ENCODE peak calls at places on chromosomes 5 and 9, in seven cellular contexts. One of them, this sample, is unnamed.

GRCh38 chr5:137572042-137572695 is 73.0 kb upstream of the SPOCK1 start:
- DNase-seq in PC-3: peak; percentile 51
- DNase-seq in MM.1S: no peak
- DNase-seq in PC-9: no peak
- DNase-seq in GM23248: peak; percentile 46
- DNase-seq in GM23338: no peak
- DNase-seq in SK-N-SH: no peak
- DNase-seq in this sample: no peak

GRCh38 chr5:138743506-138743905 is 9.7 kb upstream of the CTNNA1 start:
- DNase-seq in PC-3: no peak
- DNase-seq in MM.1S: no peak
- DNase-seq in PC-9: no peak
- DNase-seq in GM23248: no peak
- DNase-seq in GM23338: no peak
- DNase-seq in SK-N-SH: no peak
- DNase-seq in this sample: peak; percentile 67

GRCh38 chr9:136645903-136646754 is 16.6 kb upstream of the EGFL7 start:
- DNase-seq in PC-3: no peak
- DNase-seq in MM.1S: no peak
- DNase-seq in PC-9: no peak
- DNase-seq in GM23248: no peak
- DNase-seq in GM23338: peak; percentile 48
- DNase-seq in SK-N-SH: peak; percentile 92
- DNase-seq in this sample: peak; percentile 74

GRCh38 chr9:118209343-118209742 is 505.1 kb downstream of the TLR4 start:
- DNase-seq in PC-3: no peak
- DNase-seq in MM.1S: no peak
- DNase-seq in PC-9: no peak
- DNase-seq in GM23248: no peak
- DNase-seq in GM23338: no peak
- DNase-seq in SK-N-SH: no peak
- DNase-seq in this sample: no peak

GRCh38 chr9:136582977-136583735 is 37.3 kb upstream of the NOTCH1 start:
- DNase-seq in PC-3: no peak
- DNase-seq in MM.1S: no peak
- DNase-seq in PC-9: no peak
- DNase-seq in GM23248: no peak
- DNase-seq in GM23338: no peak
- DNase-seq in SK-N-SH: no peak
- DNase-seq in this sample: no peak

GRCh38 chr5:179243333-179243732 is 101.9 kb downstream of the ADAMTS2 start:
- DNase-seq in PC-3: no peak
- DNase-seq in MM.1S: no peak
- DNase-seq in PC-9: no peak
- DNase-seq in GM23248: peak; percentile 86
- DNase-seq in GM23338: no peak
- DNase-seq in SK-N-SH: peak; percentile 27
- DNase-seq in this sample: no peak

GRCh38 chr5:93274291-93274690 is 306.7 kb downstream of the NR2F1-AS1 start:
- DNase-seq in PC-3: peak; percentile 27
- DNase-seq in MM.1S: no peak
- DNase-seq in PC-9: no peak
- DNase-seq in GM23248: peak; percentile 38
- DNase-seq in GM23338: peak; percentile 17
- DNase-seq in SK-N-SH: no peak
- DNase-seq in this sample: peak; percentile 11

GRCh38 chr5:127003798-127004495 is 26.4 kb downstream of the MARCHF3 start:
- DNase-seq in PC-3: no peak
- DNase-seq in MM.1S: no peak
- DNase-seq in PC-9: no peak
- DNase-seq in GM23248: no peak
- DNase-seq in GM23338: no peak
- DNase-seq in SK-N-SH: no peak
- DNase-seq in this sample: no peak

GRCh38 chr5:2739360-2740050 is 12.0 kb downstream of the IRX2 start:
- DNase-seq in PC-3: no peak
- DNase-seq in MM.1S: no peak
- DNase-seq in PC-9: no peak
- DNase-seq in GM23248: peak; percentile 85
- DNase-seq in GM23338: peak; percentile 52
- DNase-seq in SK-N-SH: no peak
- DNase-seq in this sample: peak; percentile 75

GRCh38 chr9:93415176-93415690 is 36.3 kb upstream of the FAM120A start:
- DNase-seq in PC-3: no peak
- DNase-seq in MM.1S: no peak
- DNase-seq in PC-9: no peak
- DNase-seq in GM23248: no peak
- DNase-seq in GM23338: no peak
- DNase-seq in SK-N-SH: no peak
- DNase-seq in this sample: no peak

GRCh38 chr5:41921874-41922273 is 3.2 kb upstream of the FBXO4 start:
- DNase-seq in PC-3: peak; percentile 90
- DNase-seq in MM.1S: no peak
- DNase-seq in PC-9: peak; percentile 62
- DNase-seq in GM23248: peak; percentile 76
- DNase-seq in GM23338: no peak
- DNase-seq in SK-N-SH: no peak
- DNase-seq in this sample: no peak

GRCh38 chr5:136089804-136090203 is 42.8 kb upstream of the SMAD5 start:
- DNase-seq in PC-3: no peak
- DNase-seq in MM.1S: no peak
- DNase-seq in PC-9: no peak
- DNase-seq in GM23248: no peak
- DNase-seq in GM23338: no peak
- DNase-seq in SK-N-SH: no peak
- DNase-seq in this sample: no peak

GRCh38 chr9:10371824-10372223 is 241.0 kb downstream of the PTPRD start:
- DNase-seq in PC-3: no peak
- DNase-seq in MM.1S: no peak
- DNase-seq in PC-9: no peak
- DNase-seq in GM23248: no peak
- DNase-seq in GM23338: peak; percentile 39
- DNase-seq in SK-N-SH: no peak
- DNase-seq in this sample: peak; percentile 31

GRCh38 chr5:66680227-66680626 is 84.0 kb downstream of the MAST4 start:
- DNase-seq in PC-3: no peak
- DNase-seq in MM.1S: no peak
- DNase-seq in PC-9: no peak
- DNase-seq in GM23248: no peak
- DNase-seq in GM23338: peak; percentile 32
- DNase-seq in SK-N-SH: no peak
- DNase-seq in this sample: peak; percentile 82

GRCh38 chr5:145350501-145350900 is 484.6 kb downstream of the PRELID2 start:
- DNase-seq in PC-3: peak; percentile 79
- DNase-seq in MM.1S: no peak
- DNase-seq in PC-9: no peak
- DNase-seq in GM23248: peak; percentile 33
- DNase-seq in GM23338: no peak
- DNase-seq in SK-N-SH: no peak
- DNase-seq in this sample: no peak

GRCh38 chr9:79757906-79758669 is 186.3 kb downstream of the TLE4 start:
- DNase-seq in PC-3: peak; percentile 31
- DNase-seq in MM.1S: no peak
- DNase-seq in PC-9: no peak
- DNase-seq in GM23248: peak; percentile 52
- DNase-seq in GM23338: peak; percentile 25
- DNase-seq in SK-N-SH: no peak
- DNase-seq in this sample: no peak

GRCh38 chr9:33265211-33265885 is 499 bp downstream of the CHMP5 start:
- DNase-seq in PC-3: no peak
- DNase-seq in MM.1S: no peak
- DNase-seq in PC-9: no peak
- DNase-seq in GM23248: peak; percentile 51
- DNase-seq in GM23338: no peak
- DNase-seq in SK-N-SH: no peak
- DNase-seq in this sample: no peak

GRCh38 chr9:130402243-130402642 is 42.5 kb upstream of the ASS1 start:
- DNase-seq in PC-3: no peak
- DNase-seq in MM.1S: no peak
- DNase-seq in PC-9: no peak
- DNase-seq in GM23248: no peak
- DNase-seq in GM23338: no peak
- DNase-seq in SK-N-SH: no peak
- DNase-seq in this sample: no peak

GRCh38 chr5:110258460-110258859 is 468.0 kb downstream of the TMEM232 start:
- DNase-seq in PC-3: peak; percentile 63
- DNase-seq in MM.1S: no peak
- DNase-seq in PC-9: no peak
- DNase-seq in GM23248: peak; percentile 84
- DNase-seq in GM23338: no peak
- DNase-seq in SK-N-SH: no peak
- DNase-seq in this sample: peak; percentile 64

DNA sequence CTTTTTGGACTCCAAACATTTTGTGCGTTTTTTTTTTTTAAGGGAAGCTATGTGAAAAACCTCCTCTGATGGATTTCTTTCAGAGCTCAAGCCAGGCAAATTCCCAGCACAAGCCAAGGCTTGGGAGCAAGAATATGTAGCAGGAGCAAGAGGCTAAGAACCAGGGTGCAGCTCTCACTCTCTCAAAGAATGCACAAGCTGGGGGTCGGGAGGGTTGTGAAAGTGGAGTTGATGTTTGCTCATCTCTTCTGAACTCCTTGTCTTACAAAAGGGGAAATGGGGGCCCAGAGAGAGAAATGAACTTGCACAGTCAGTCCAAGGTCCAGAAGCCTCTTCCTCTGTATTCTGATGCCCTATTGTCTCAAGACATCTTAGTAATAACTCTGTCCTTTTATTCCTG is 7.7 kb upstream of the TRAF1 start:
- DNase-seq in PC-3: no peak
- DNase-seq in MM.1S: no peak
- DNase-seq in PC-9: no peak
- DNase-seq in GM23248: no peak
- DNase-seq in GM23338: no peak
- DNase-seq in SK-N-SH: no peak
- DNase-seq in this sample: no peak
- H3F3A ChIP-seq in PC-3: no peaks in the 10 kb centered on the region
- H3F3A ChIP-seq in MM.1S: peaks cover 34% of the 10 kb centered on the region
- H3F3A ChIP-seq in PC-9: no peaks in the 10 kb centered on the region
- H3F3A ChIP-seq in GM23248: peaks cover 39% of the 10 kb centered on the region
- H3F3A ChIP-seq in GM23338: peaks cover 5% of the 10 kb centered on the region
- H3F3A ChIP-seq in SK-N-SH: peaks cover 52% of the 10 kb centered on the region
- H3F3A ChIP-seq in this sample: peaks cover 6% of the 10 kb centered on the region

GRCh38 chr5:307794-308579 is 13.5 kb upstream of the AHRR start:
- DNase-seq in PC-3: no peak
- DNase-seq in MM.1S: no peak
- DNase-seq in PC-9: no peak
- DNase-seq in GM23248: no peak
- DNase-seq in GM23338: no peak
- DNase-seq in SK-N-SH: no peak
- DNase-seq in this sample: no peak

GRCh38 chr5:308672-309271 is 12.7 kb upstream of the AHRR start:
- DNase-seq in PC-3: peak; percentile 83
- DNase-seq in MM.1S: no peak
- DNase-seq in PC-9: no peak
- DNase-seq in GM23248: peak; percentile 61
- DNase-seq in GM23338: peak; percentile 37
- DNase-seq in SK-N-SH: peak; percentile 39
- DNase-seq in this sample: peak; percentile 26

GRCh38 chr5:305459-305858 is 16.1 kb upstream of the AHRR start:
- DNase-seq in PC-3: no peak
- DNase-seq in MM.1S: no peak
- DNase-seq in PC-9: no peak
- DNase-seq in GM23248: no peak
- DNase-seq in GM23338: no peak
- DNase-seq in SK-N-SH: no peak
- DNase-seq in this sample: no peak

GRCh38 chr5:306011-306805 is 15.3 kb upstream of the AHRR start:
- DNase-seq in PC-3: no peak
- DNase-seq in MM.1S: no peak
- DNase-seq in PC-9: no peak
- DNase-seq in GM23248: no peak
- DNase-seq in GM23338: no peak
- DNase-seq in SK-N-SH: peak; percentile 51
- DNase-seq in this sample: no peak

DNA sequence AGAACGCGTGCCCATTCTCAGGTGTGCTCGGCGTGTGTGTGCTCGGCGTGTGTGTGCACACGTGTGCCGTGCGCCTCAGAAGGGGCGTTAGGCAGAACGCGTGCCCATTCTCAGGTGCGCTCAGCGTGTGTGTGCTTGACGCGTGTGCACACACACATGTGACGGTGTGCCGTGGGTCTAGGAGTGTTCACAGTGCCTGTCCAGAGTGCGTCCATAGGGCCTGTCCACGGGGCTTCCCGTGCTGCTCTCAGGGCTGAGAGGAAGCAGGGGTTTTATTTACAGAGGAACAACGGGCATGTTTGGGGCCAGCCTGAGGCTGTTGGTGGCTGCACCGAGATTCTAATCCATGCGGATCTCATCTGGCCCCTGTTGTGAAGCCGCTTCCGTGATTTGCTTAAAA is 14.2 kb upstream of the AHRR start:
- DNase-seq in PC-3: no peak
- DNase-seq in MM.1S: no peak
- DNase-seq in PC-9: no peak
- DNase-seq in GM23248: no peak
- DNase-seq in GM23338: no peak
- DNase-seq in SK-N-SH: no peak
- DNase-seq in this sample: peak; percentile 33
- H4K20me1 ChIP-seq in PC-3: no peaks in the 10 kb centered on the region
- H4K20me1 ChIP-seq in MM.1S: no peaks in the 10 kb centered on the region
- H4K20me1 ChIP-seq in PC-9: peaks cover 82% of the 10 kb centered on the region
- H4K20me1 ChIP-seq in GM23248: no peaks in the 10 kb centered on the region
- H4K20me1 ChIP-seq in GM23338: peaks cover 6% of the 10 kb centered on the region
- H4K20me1 ChIP-seq in SK-N-SH: peaks cover 75% of the 10 kb centered on the region
- H4K20me1 ChIP-seq in this sample: peaks cover 14% of the 10 kb centered on the region

GRCh38 chr9:534886-535285 is 306.6 kb upstream of the DMRT1 start:
- DNase-seq in PC-3: peak; percentile 60
- DNase-seq in MM.1S: no peak
- DNase-seq in PC-9: no peak
- DNase-seq in GM23248: no peak
- DNase-seq in GM23338: no peak
- DNase-seq in SK-N-SH: no peak
- DNase-seq in this sample: no peak
- H3F3A ChIP-seq in PC-3: no peaks in the 10 kb centered on the region
- H3F3A ChIP-seq in MM.1S: peaks cover 10% of the 10 kb centered on the region
- H3F3A ChIP-seq in PC-9: no peaks in the 10 kb centered on the region
- H3F3A ChIP-seq in GM23248: no peaks in the 10 kb centered on the region
- H3F3A ChIP-seq in GM23338: no peaks in the 10 kb centered on the region
- H3F3A ChIP-seq in SK-N-SH: no peaks in the 10 kb centered on the region
- H3F3A ChIP-seq in this sample: no peaks in the 10 kb centered on the region

GRCh38 chr9:95086564-95086955 is 230.9 kb downstream of the FANCC start:
- DNase-seq in PC-3: no peak
- DNase-seq in MM.1S: no peak
- DNase-seq in PC-9: no peak
- DNase-seq in GM23248: no peak
- DNase-seq in GM23338: no peak
- DNase-seq in SK-N-SH: no peak
- DNase-seq in this sample: peak; percentile 69

GRCh38 chr9:95087659-95088242 is 229.8 kb downstream of the FANCC start:
- DNase-seq in PC-3: peak; percentile 32
- DNase-seq in MM.1S: no peak
- DNase-seq in PC-9: peak; percentile 45
- DNase-seq in GM23248: peak; percentile 33
- DNase-seq in GM23338: peak; percentile 48
- DNase-seq in SK-N-SH: no peak
- DNase-seq in this sample: no peak

GRCh38 chr9:95084254-95084934 is 233.1 kb downstream of the FANCC start:
- DNase-seq in PC-3: no peak
- DNase-seq in MM.1S: no peak
- DNase-seq in PC-9: no peak
- DNase-seq in GM23248: no peak
- DNase-seq in GM23338: no peak
- DNase-seq in SK-N-SH: no peak
- DNase-seq in this sample: no peak

GRCh38 chr9:95085036-95085770 is 232.3 kb downstream of the FANCC start:
- DNase-seq in PC-3: no peak
- DNase-seq in MM.1S: no peak
- DNase-seq in PC-9: no peak
- DNase-seq in GM23248: no peak
- DNase-seq in GM23338: no peak
- DNase-seq in SK-N-SH: no peak
- DNase-seq in this sample: no peak

GRCh38 chr9:95085861-95086563 is 231.5 kb downstream of the FANCC start:
- DNase-seq in PC-3: no peak
- DNase-seq in MM.1S: no peak
- DNase-seq in PC-9: no peak
- DNase-seq in GM23248: no peak
- DNase-seq in GM23338: no peak
- DNase-seq in SK-N-SH: no peak
- DNase-seq in this sample: no peak
- H4K20me1 ChIP-seq in PC-3: no peaks in the 10 kb centered on the region
- H4K20me1 ChIP-seq in MM.1S: no peaks in the 10 kb centered on the region
- H4K20me1 ChIP-seq in PC-9: peaks cover 34% of the 10 kb centered on the region
- H4K20me1 ChIP-seq in GM23248: peaks cover 3% of the 10 kb centered on the region
- H4K20me1 ChIP-seq in GM23338: no peaks in the 10 kb centered on the region
- H4K20me1 ChIP-seq in SK-N-SH: peaks cover 18% of the 10 kb centered on the region
- H4K20me1 ChIP-seq in this sample: peaks cover 40% of the 10 kb centered on the region

This sample was measured in neural progenitor cell.